ENCODE peak calls at places on chromosomes 1 and 21, in four cellular contexts. Z, O, I and M are unnamed samples.

GRCh38 chr1:11365744-11366387 is 92.9 kb downstream of the UBIAD1 start:
- DNase-seq in Z (no peak), O (no peak), I (no peak), M (no peak)

GRCh38 chr1:225820522-225821120 is 10.7 kb downstream of the EPHX1 start:
- DNase-seq in I (no peak), Z (no peak), O (no peak), M (no peak)

GRCh38 chr1:203556047-203556851 is 62.3 kb downstream of the OPTC start:
- DNase-seq in O (no peak), I (peak; percentile 68), Z (peak; percentile 85), M (no peak)

GRCh38 chr1:93483200-93483599 is 35.3 kb downstream of the FNBP1L start:
- DNase-seq in I (no peak), Z (no peak), O (no peak), M (no peak)

GRCh38 chr1:203089001-203089650 is 3.3 kb upstream of the MYOG start:
- DNase-seq in Z (no peak), I (no peak), O (no peak), M (no peak)

GRCh38 chr1:181397841-181398240 is 85.5 kb upstream of the CACNA1E start:
- DNase-seq in Z (no peak), I (no peak), O (no peak), M (no peak)

GRCh38 chr1:11802973-11803885 is 2.5 kb downstream of the MTHFR start:
- DNase-seq in O (peak; percentile 64), Z (peak; percentile 97), I (peak; percentile 97), M (peak; percentile 97)

GRCh38 chr1:34328281-34328680 is 151.6 kb downstream of the C1orf94 start:
- DNase-seq in O (no peak), I (no peak), Z (no peak), M (no peak)

GRCh38 chr1:25996966-25997758 is 701 bp downstream of the PAFAH2 start:
- DNase-seq in O (no peak), I (peak; percentile 74), Z (peak; percentile 71), M (peak; percentile 36)

GRCh38 chr1:197908695-197909336 is 6.4 kb downstream of the C1orf53 start:
- DNase-seq in O (no peak), Z (no peak), I (no peak), M (no peak)

GRCh38 chr1:21511579-21512522 is 2.6 kb downstream of the ALPL start:
- DNase-seq in I (peak; percentile 45), O (no peak), Z (peak; percentile 96), M (no peak)

GRCh38 chr1:89873757-89874156 is 52.9 kb downstream of the LRRC8D start:
- DNase-seq in Z (peak; percentile 68), I (no peak), O (no peak), M (peak; percentile 76)

GRCh38 chr1:200355815-200356214 is 54.0 kb downstream of the ZNF281 start:
- DNase-seq in I (no peak), O (no peak), Z (no peak), M (no peak)

GRCh38 chr1:41823453-41823852 is 95.3 kb downstream of the HIVEP3 start:
- DNase-seq in Z (no peak), O (no peak), I (no peak), M (no peak)

GRCh38 chr1:24415334-24415909 is at the start of gene NIPAL3:
- DNase-seq in I (peak; percentile 98), O (peak; percentile 91), Z (peak; percentile 99), M (peak; percentile 98)

GRCh38 chr1:84365225-84366221 is 32.8 kb upstream of the DNASE2B start:
- DNase-seq in I (peak; percentile 64), Z (peak; percentile 99), O (no peak), M (peak; percentile 96)

GRCh38 chr1:97936976-97937375 is 16.1 kb upstream of the DPYD start:
- DNase-seq in O (peak; percentile 23), Z (no peak), I (no peak), M (no peak)

GRCh38 chr1:224784606-224785328 is 144.7 kb upstream of the DNAH14 start:
- DNase-seq in Z (peak; percentile 50), O (no peak), I (no peak), M (no peak)

GRCh38 chr1:94316836-94317789 is 79.7 kb upstream of the ARHGAP29 start:
- DNase-seq in Z (peak; percentile 52), O (no peak), I (peak; percentile 37), M (peak; percentile 56)

GRCh38 chr1:19013826-19014548 is 57.5 kb upstream of the IFFO2 start:
- DNase-seq in O (no peak), I (peak; percentile 66), Z (no peak), M (no peak)
- H3K27ac ChIP-seq in O (no peak overlapping the region), I (peak overlapping the region; percentile 67), Z (no peak overlapping the region), M (no peak overlapping the region)

GRCh38 chr1:152048641-152048970 is 11.8 kb upstream of the S100A11 start:
- DNase-seq in I (no peak), O (no peak), Z (no peak), M (no peak)

GRCh38 chr1:152050886-152051764 is 14.3 kb upstream of the S100A11 start:
- DNase-seq in I (no peak), O (no peak), Z (peak; percentile 25), M (no peak)

GRCh38 chr1:152047954-152048640 is 11.3 kb upstream of the S100A11 start:
- DNase-seq in O (no peak), Z (peak; percentile 99), I (peak; percentile 93), M (peak; percentile 91)

GRCh38 chr1:152047607-152047953 is 10.8 kb upstream of the S100A11 start:
- DNase-seq in O (no peak), I (no peak), Z (peak; percentile 89), M (no peak)

DNA sequence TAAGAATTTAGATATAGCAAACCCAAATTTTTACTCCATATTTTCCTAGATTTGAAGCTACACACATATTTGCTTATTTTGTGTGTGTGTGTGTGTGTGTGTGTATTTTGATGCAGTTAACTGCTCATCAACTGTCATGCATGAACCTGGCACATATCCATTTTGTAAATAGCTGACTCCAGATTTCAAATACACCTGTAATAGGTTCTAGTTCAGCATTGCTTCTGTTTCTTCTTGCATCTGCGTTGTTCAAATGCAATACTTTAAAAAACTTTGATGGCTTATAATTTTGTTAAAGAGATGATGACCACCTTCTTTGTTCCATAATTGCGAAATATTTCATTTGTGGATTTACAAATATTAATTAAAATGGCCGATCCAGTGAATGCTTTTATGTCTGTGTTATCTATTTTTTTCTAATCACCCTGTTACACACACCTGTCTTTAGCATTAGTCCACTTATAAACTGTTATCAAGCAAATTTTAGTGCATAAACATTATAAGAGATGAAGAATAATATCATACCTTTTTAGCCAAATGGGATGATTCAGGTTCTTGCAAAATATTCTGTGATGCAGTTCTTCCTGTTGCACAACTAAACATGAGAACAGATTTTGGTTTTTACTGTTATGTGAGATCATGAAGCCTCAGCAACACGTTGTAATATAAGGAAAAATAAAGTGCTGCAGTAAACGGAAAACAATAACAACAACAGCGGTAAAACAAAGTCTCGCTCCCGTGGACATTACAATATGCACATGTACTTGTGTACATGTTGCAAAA is 12.7 kb upstream of the S100A11 start:
- DNase-seq in Z (peak; percentile 74), I (no peak), O (no peak), M (no peak)
- H3K27ac ChIP-seq in Z (no peak overlapping the region), I (peak overlapping the region; percentile 97), O (no peak overlapping the region), M (no peak overlapping the region)

GRCh38 chr21:27807596-27807995 is 840.7 kb upstream of the ADAMTS5 start:
- DNase-seq in O (no peak), I (no peak), Z (peak; percentile 47), M (no peak)
- H3K27ac ChIP-seq in O (no peak overlapping the region), I (peak overlapping the region; percentile 25), Z (peak overlapping the region; percentile 48), M (no peak overlapping the region)

GRCh38 chr1:201711101-201711597 is 117.8 kb upstream of the IPO9 start:
- DNase-seq in I (no peak), Z (no peak), O (no peak), M (no peak)
- H3K27ac ChIP-seq in I (peak overlapping the region; percentile 87), Z (peak overlapping the region; percentile 49), O (peak overlapping the region; percentile 32), M (no peak overlapping the region)

DNA sequence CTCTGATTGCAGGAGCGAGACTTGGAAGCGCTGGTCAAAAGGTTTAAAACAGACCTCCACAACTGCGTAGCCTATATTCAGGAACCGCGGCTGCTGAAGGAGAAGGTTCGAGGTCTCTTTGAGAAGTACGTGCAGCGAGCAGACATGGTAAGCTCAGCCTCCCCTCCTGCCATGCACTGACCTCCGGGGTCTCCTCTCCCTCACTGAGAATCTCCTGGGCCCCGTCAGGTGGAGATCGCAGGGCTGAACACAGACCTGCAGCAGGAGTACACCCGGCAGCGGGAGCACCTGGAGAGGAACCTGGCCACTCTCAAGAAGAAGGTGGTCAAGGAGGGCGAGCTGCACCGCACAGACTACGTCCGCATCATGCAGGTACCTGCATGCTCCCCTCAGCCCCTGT is 35.5 kb upstream of the TMEM125 start:
- DNase-seq in I (no peak), O (no peak), Z (no peak), M (no peak)
- H3K27ac ChIP-seq in I (no peak overlapping the region), O (no peak overlapping the region), Z (no peak overlapping the region), M (no peak overlapping the region)